ENCODE peak calls at places on chromosomes 6 and 20, in eight cellular contexts. B is A549; E is heart right ventricle; O is mucosa of descending colon; H is CD8-positive, alpha-beta T cell; R is GM23248; T is tibial artery; P is ovary. L is an unnamed sample.

GRCh38 chr20:2692036-2692885 is at the start of gene EBF4:
- DNase-seq in O (no peak), P (peak; percentile 87), R (peak; percentile 13), E (peak; percentile 44), B (peak; percentile 69), T (no peak), H (no peak), L (no peak)

GRCh38 chr20:49505518-49505917 is 23.1 kb upstream of the KCNB1 start:
- DNase-seq in B (no peak), P (peak; percentile 37), E (peak; percentile 22), O (no peak), H (no peak), R (peak; percentile 62), T (no peak), L (no peak)

GRCh38 chr20:47181056-47181862 is 175.2 kb downstream of the ZMYND8 start:
- DNase-seq in T (no peak), B (peak; percentile 92), P (no peak), O (peak; percentile 32), R (peak; percentile 86), H (no peak), E (no peak), L (no peak)

GRCh38 chr6:136956590-136957573 is 34.8 kb downstream of the SLC35D3 start:
- DNase-seq in O (peak; percentile 20), T (no peak), R (no peak), B (no peak), E (no peak), H (no peak), P (no peak), L (no peak)

GRCh38 chr6:131602913-131603312 is 25.1 kb downstream of the MED23 start:
- DNase-seq in O (no peak), H (no peak), P (no peak), T (no peak), R (peak; percentile 94), E (no peak), B (peak; percentile 3), L (no peak)

GRCh38 chr6:70507166-70507565 is 59.6 kb upstream of the SDHAF4 start:
- DNase-seq in R (no peak), H (no peak), P (no peak), O (no peak), T (no peak), B (no peak), E (no peak), L (no peak)

GRCh38 chr20:4773736-4774135 is 52.0 kb downstream of the PRND start:
- DNase-seq in H (no peak), O (no peak), E (no peak), P (no peak), T (no peak), R (no peak), B (no peak), L (no peak)

GRCh38 chr6:132728616-132729015 is 14.8 kb upstream of the VNN1 start:
- DNase-seq in R (no peak), E (no peak), P (no peak), O (no peak), B (no peak), H (no peak), T (no peak), L (no peak)

GRCh38 chr6:10151144-10151915 is 263.5 kb downstream of the TFAP2A start:
- DNase-seq in T (no peak), E (no peak), O (no peak), B (no peak), H (no peak), R (no peak), P (no peak), L (no peak)

GRCh38 chr6:9437836-9438235 is 977.0 kb downstream of the TFAP2A start:
- DNase-seq in H (no peak), T (no peak), R (peak; percentile 59), B (no peak), E (no peak), P (no peak), O (no peak), L (no peak)

GRCh38 chr20:53576195-53576580 is 17.5 kb downstream of the ZNF217 start:
- DNase-seq in B (no peak), O (no peak), H (no peak), T (no peak), R (no peak), E (no peak), P (no peak), L (no peak)
- H3K4me1 ChIP-seq in B (peaks cover 37% of the 10 kb centered on the region), O (peaks cover 44% of the 10 kb centered on the region), H (peaks cover 81% of the 10 kb centered on the region), T (peaks cover 28% of the 10 kb centered on the region), R (peaks cover 37% of the 10 kb centered on the region), E (peaks cover 54% of the 10 kb centered on the region), P (peaks cover 6% of the 10 kb centered on the region), L (peaks cover 23% of the 10 kb centered on the region)

GRCh38 chr20:21518292-21518991 is 4.6 kb upstream of the NKX2-2 start:
- DNase-seq in P (no peak), T (no peak), H (no peak), R (no peak), B (no peak), E (no peak), O (no peak), L (no peak)

GRCh38 chr20:21515300-21516179 is 1.7 kb upstream of the NKX2-2 start:
- DNase-seq in B (no peak), E (no peak), T (no peak), H (no peak), R (no peak), P (no peak), O (no peak), L (no peak)

GRCh38 chr20:21516180-21516567 is 2.3 kb upstream of the NKX2-2 start:
- DNase-seq in P (no peak), E (no peak), B (no peak), H (no peak), T (no peak), O (no peak), R (no peak), L (no peak)

GRCh38 chr20:21517566-21518277 is 3.9 kb upstream of the NKX2-2 start:
- DNase-seq in H (no peak), B (no peak), R (no peak), T (no peak), E (no peak), O (no peak), P (no peak), L (no peak)

DNA sequence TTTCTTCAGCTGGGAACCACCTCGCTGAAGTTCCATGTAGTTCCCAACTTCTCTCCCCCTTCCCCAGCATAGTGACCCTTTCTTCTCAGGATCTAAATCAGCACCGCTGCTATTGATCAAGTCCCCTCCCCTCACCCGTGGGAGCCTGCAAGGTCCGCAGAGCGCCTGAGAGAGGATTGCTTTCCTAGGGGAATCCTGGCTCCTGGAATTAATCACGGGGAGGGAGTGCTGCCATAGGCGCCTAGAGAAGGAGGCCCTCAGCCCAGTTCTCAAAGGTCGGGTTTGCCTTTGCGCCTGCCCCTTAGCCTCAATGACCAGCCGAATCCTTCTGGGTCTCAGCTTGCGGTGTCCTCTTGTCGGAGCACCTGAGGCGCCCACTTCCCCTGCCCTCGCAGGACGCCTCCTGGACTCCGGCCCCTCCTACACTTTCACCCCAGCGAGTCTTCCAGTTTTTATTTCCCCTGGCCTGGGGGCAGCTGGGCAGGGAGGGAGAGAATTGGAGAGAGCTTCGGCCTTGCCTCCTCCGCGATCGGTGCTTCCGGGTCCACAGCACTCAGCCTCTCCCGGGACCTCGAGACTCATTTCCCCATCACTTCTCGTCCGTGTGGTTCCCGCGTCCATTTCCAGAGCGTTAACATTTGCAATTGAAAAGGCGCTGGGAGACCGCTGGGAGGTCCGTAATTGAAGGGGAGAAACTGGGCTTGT is 3.1 kb upstream of the NKX2-2 start:
- DNase-seq in O (no peak), R (no peak), P (no peak), H (no peak), E (no peak), T (no peak), B (no peak), L (no peak)
- H3K4me1 ChIP-seq in O (peaks cover 14% of the 10 kb centered on the region), R (peaks cover 3% of the 10 kb centered on the region), P (peaks cover 5% of the 10 kb centered on the region), H (peaks cover 49% of the 10 kb centered on the region), E (peaks cover 51% of the 10 kb centered on the region), T (peaks cover 71% of the 10 kb centered on the region), B (peaks cover 38% of the 10 kb centered on the region), L (peaks cover 9% of the 10 kb centered on the region)

DNA sequence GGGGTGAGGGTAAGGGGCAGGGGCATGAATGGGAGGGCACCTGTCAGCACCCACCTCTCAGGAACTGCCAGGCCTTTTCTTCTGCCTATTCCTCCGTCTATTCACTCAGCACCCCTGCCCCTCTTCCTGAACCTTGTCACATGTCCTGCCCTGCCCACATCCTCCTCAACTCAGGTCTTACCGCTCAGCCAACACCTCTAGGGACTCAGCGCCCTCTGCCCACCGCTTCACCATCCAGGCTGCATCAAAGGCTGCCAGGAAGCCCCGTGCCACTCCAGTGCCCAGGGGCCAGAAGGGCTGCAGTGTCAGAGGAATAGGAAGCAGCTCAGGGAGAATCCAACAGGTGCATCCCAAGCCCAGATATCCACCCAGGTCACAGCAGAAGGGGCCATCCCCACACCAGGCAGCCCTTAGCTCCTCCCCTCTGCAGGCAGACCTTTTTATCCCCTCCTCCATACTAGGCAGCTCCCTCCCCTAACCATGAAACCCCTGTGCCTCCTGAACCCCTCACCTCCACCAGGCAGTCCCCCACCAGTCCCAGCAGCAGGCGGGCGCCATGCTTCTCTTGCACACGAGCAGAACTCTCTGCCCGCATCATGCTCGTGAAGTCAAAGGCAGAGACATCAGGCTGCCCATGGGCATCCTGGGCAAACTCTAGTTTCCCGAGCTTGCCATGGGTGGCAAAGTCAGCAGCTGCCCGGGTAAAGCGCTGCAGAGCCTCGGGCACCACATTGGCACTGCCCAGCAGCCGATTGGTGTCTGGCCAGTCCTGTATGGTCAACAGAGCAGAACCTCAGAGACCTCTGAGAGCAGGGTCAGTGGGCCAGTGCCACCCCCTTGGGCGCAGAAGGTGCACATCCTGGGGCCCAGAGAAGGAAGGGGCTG is 5.5 kb downstream of the MICAL1 start:
- DNase-seq in H (peak; percentile 16), O (no peak), E (no peak), R (no peak), B (no peak), T (no peak), P (no peak), L (no peak)
- H3K4me1 ChIP-seq in H (peaks cover 44% of the 10 kb centered on the region), O (peaks cover 14% of the 10 kb centered on the region), E (peaks cover 16% of the 10 kb centered on the region), R (peaks cover 8% of the 10 kb centered on the region), B (peaks cover 3% of the 10 kb centered on the region), T (peaks cover 17% of the 10 kb centered on the region), P (no peaks in the 10 kb centered on the region), L (peaks cover 14% of the 10 kb centered on the region)

GRCh38 chr20:46000571-46001145 is 8.1 kb upstream of the MMP9 start:
- DNase-seq in R (no peak), P (no peak), O (no peak), B (no peak), H (no peak), E (no peak), T (no peak), L (no peak)

GRCh38 chr20:46001498-46001897 is 7.2 kb upstream of the MMP9 start:
- DNase-seq in H (no peak), T (no peak), R (no peak), O (no peak), P (no peak), E (no peak), B (no peak), L (no peak)

GRCh38 chr20:45999908-46000570 is 8.7 kb upstream of the MMP9 start:
- DNase-seq in H (no peak), E (no peak), B (no peak), O (no peak), P (no peak), T (no peak), R (no peak), L (no peak)

GRCh38 chr20:46004187-46004586 is 4.5 kb upstream of the MMP9 start:
- DNase-seq in P (no peak), H (no peak), T (peak; percentile 56), B (no peak), R (no peak), E (peak; percentile 20), O (no peak), L (no peak)

DNA sequence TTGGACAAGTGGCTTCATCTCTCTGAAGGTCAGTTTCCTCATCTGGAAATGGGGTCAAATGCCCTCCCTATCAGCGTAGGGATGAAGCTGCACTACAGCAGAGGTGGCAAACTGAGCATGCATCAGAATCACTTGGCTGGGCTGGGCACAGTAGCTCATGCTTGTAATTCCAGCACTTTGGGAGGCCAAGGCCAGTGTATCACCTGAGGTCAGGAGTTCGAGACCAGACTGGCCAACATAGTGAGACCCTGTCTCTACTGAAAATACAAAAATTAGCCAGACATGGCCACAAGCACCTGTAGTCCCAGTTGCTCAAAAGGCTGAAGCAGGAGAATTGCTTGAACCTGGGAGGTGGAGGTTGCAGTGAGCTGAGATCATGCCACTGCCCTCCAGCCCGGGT is 6.7 kb upstream of the MMP9 start:
- DNase-seq in P (no peak), H (no peak), T (no peak), E (no peak), B (no peak), R (no peak), O (no peak), L (no peak)
- H3K4me1 ChIP-seq in P (no peaks in the 10 kb centered on the region), H (peaks cover 76% of the 10 kb centered on the region), T (no peaks in the 10 kb centered on the region), E (peaks cover 19% of the 10 kb centered on the region), B (no peaks in the 10 kb centered on the region), R (no peaks in the 10 kb centered on the region), O (no peaks in the 10 kb centered on the region), L (no peaks in the 10 kb centered on the region)